ENCODE peak calls at places on chromosomes 3 and 15, in nine cellular contexts. One of them, this sample, is unnamed.

GRCh38 chr3:22885039-22885438 is 318.1 kb upstream of the UBE2E2 start:
- DNase-seq in IMR-90: no peak
- DNase-seq in psoas muscle: no peak
- DNase-seq in GM23248: no peak
- DNase-seq in colonic mucosa: no peak
- DNase-seq in body of pancreas: no peak
- DNase-seq in WERI-Rb-1: no peak
- DNase-seq in CD8-positive, alpha-beta T cell: no peak
- DNase-seq in transverse colon: no peak
- DNase-seq in this sample: no peak

GRCh38 chr3:175948041-175948440 is 1088.9 kb downstream of the NAALADL2 start:
- DNase-seq in IMR-90: no peak
- DNase-seq in colonic mucosa: no peak
- DNase-seq in GM23248: no peak
- DNase-seq in WERI-Rb-1: no peak
- DNase-seq in transverse colon: no peak
- DNase-seq in CD8-positive, alpha-beta T cell: no peak
- DNase-seq in psoas muscle: no peak
- DNase-seq in body of pancreas: no peak
- DNase-seq in this sample: no peak

GRCh38 chr3:78154521-78155186 is 1114.8 kb downstream of the ROBO2 start:
- DNase-seq in psoas muscle: no peak
- DNase-seq in transverse colon: no peak
- DNase-seq in WERI-Rb-1: no peak
- DNase-seq in IMR-90: no peak
- DNase-seq in body of pancreas: no peak
- DNase-seq in CD8-positive, alpha-beta T cell: no peak
- DNase-seq in colonic mucosa: no peak
- DNase-seq in GM23248: no peak
- DNase-seq in this sample: peak; percentile 29

GRCh38 chr3:65268411-65268810 is 580.6 kb upstream of the ADAMTS9 start:
- DNase-seq in WERI-Rb-1: no peak
- DNase-seq in IMR-90: no peak
- DNase-seq in CD8-positive, alpha-beta T cell: no peak
- DNase-seq in psoas muscle: no peak
- DNase-seq in transverse colon: no peak
- DNase-seq in body of pancreas: no peak
- DNase-seq in colonic mucosa: no peak
- DNase-seq in GM23248: no peak
- DNase-seq in this sample: no peak

GRCh38 chr3:62406945-62407344 is 33.6 kb upstream of the FEZF2 start:
- DNase-seq in transverse colon: no peak
- DNase-seq in IMR-90: no peak
- DNase-seq in colonic mucosa: no peak
- DNase-seq in CD8-positive, alpha-beta T cell: no peak
- DNase-seq in psoas muscle: no peak
- DNase-seq in body of pancreas: no peak
- DNase-seq in WERI-Rb-1: no peak
- DNase-seq in GM23248: no peak
- DNase-seq in this sample: no peak

GRCh38 chr3:111846717-111847116 is 12.3 kb upstream of the PHLDB2 start:
- DNase-seq in GM23248: peak; percentile 92
- DNase-seq in CD8-positive, alpha-beta T cell: no peak
- DNase-seq in WERI-Rb-1: no peak
- DNase-seq in transverse colon: no peak
- DNase-seq in colonic mucosa: no peak
- DNase-seq in IMR-90: peak; percentile 91
- DNase-seq in psoas muscle: no peak
- DNase-seq in body of pancreas: no peak
- DNase-seq in this sample: no peak

GRCh38 chr15:90232196-90232595 is 1.5 kb downstream of the CIB1 start:
- DNase-seq in colonic mucosa: no peak
- DNase-seq in psoas muscle: no peak
- DNase-seq in transverse colon: no peak
- DNase-seq in body of pancreas: peak; percentile 28
- DNase-seq in GM23248: peak; percentile 16
- DNase-seq in CD8-positive, alpha-beta T cell: no peak
- DNase-seq in IMR-90: no peak
- DNase-seq in WERI-Rb-1: no peak
- DNase-seq in this sample: no peak

GRCh38 chr3:118766306-118766669 is 268.4 kb downstream of the IGSF11 start:
- DNase-seq in transverse colon: no peak
- DNase-seq in CD8-positive, alpha-beta T cell: no peak
- DNase-seq in WERI-Rb-1: no peak
- DNase-seq in body of pancreas: no peak
- DNase-seq in colonic mucosa: no peak
- DNase-seq in GM23248: no peak
- DNase-seq in psoas muscle: no peak
- DNase-seq in IMR-90: no peak
- DNase-seq in this sample: no peak

GRCh38 chr15:38050529-38050928 is 116.1 kb downstream of the TMCO5A start:
- DNase-seq in colonic mucosa: no peak
- DNase-seq in CD8-positive, alpha-beta T cell: no peak
- DNase-seq in body of pancreas: no peak
- DNase-seq in IMR-90: peak; percentile 69
- DNase-seq in psoas muscle: no peak
- DNase-seq in WERI-Rb-1: no peak
- DNase-seq in transverse colon: no peak
- DNase-seq in GM23248: peak; percentile 92
- DNase-seq in this sample: no peak

GRCh38 chr3:151976211-151977050 is 103.0 kb downstream of the SUCNR1 start:
- DNase-seq in psoas muscle: no peak
- DNase-seq in CD8-positive, alpha-beta T cell: no peak
- DNase-seq in transverse colon: no peak
- DNase-seq in GM23248: peak; percentile 95
- DNase-seq in WERI-Rb-1: no peak
- DNase-seq in body of pancreas: no peak
- DNase-seq in IMR-90: peak; percentile 96
- DNase-seq in colonic mucosa: no peak
- DNase-seq in this sample: no peak

GRCh38 chr15:67064607-67065530 is 533 bp upstream of the SMAD3 start:
- DNase-seq in CD8-positive, alpha-beta T cell: peak; percentile 64
- DNase-seq in colonic mucosa: peak; percentile 70
- DNase-seq in psoas muscle: no peak
- DNase-seq in transverse colon: peak; percentile 68
- DNase-seq in WERI-Rb-1: no peak
- DNase-seq in body of pancreas: peak; percentile 73
- DNase-seq in GM23248: no peak
- DNase-seq in IMR-90: no peak
- DNase-seq in this sample: peak; percentile 71

GRCh38 chr15:56468271-56468912 is 3.5 kb upstream of the MNS1 start:
- DNase-seq in IMR-90: peak; percentile 9
- DNase-seq in colonic mucosa: no peak
- DNase-seq in WERI-Rb-1: no peak
- DNase-seq in psoas muscle: no peak
- DNase-seq in body of pancreas: no peak
- DNase-seq in GM23248: peak; percentile 42
- DNase-seq in transverse colon: no peak
- DNase-seq in CD8-positive, alpha-beta T cell: no peak
- DNase-seq in this sample: no peak

GRCh38 chr3:167350245-167350862 is 29.7 kb downstream of the ZBBX start:
- DNase-seq in psoas muscle: no peak
- DNase-seq in transverse colon: no peak
- DNase-seq in body of pancreas: no peak
- DNase-seq in GM23248: peak; percentile 37
- DNase-seq in WERI-Rb-1: peak; percentile 9
- DNase-seq in IMR-90: no peak
- DNase-seq in CD8-positive, alpha-beta T cell: no peak
- DNase-seq in colonic mucosa: no peak
- DNase-seq in this sample: no peak

GRCh38 chr3:69324362-69325025 is 61.4 kb downstream of the FRMD4B start:
- DNase-seq in WERI-Rb-1: peak; percentile 37
- DNase-seq in transverse colon: no peak
- DNase-seq in colonic mucosa: no peak
- DNase-seq in CD8-positive, alpha-beta T cell: no peak
- DNase-seq in psoas muscle: no peak
- DNase-seq in body of pancreas: no peak
- DNase-seq in GM23248: no peak
- DNase-seq in IMR-90: no peak
- DNase-seq in this sample: no peak

GRCh38 chr3:46359748-46360509 is 6.0 kb downstream of the CCR2 start:
- DNase-seq in body of pancreas: no peak
- DNase-seq in psoas muscle: no peak
- DNase-seq in IMR-90: peak; percentile 21
- DNase-seq in transverse colon: no peak
- DNase-seq in GM23248: peak; percentile 60
- DNase-seq in CD8-positive, alpha-beta T cell: no peak
- DNase-seq in WERI-Rb-1: no peak
- DNase-seq in colonic mucosa: no peak
- DNase-seq in this sample: no peak

GRCh38 chr15:48537277-48538113 is 108.0 kb downstream of the FBN1 start:
- DNase-seq in WERI-Rb-1: no peak
- DNase-seq in colonic mucosa: no peak
- DNase-seq in psoas muscle: no peak
- DNase-seq in IMR-90: peak; percentile 52
- DNase-seq in body of pancreas: no peak
- DNase-seq in GM23248: peak; percentile 82
- DNase-seq in transverse colon: no peak
- DNase-seq in CD8-positive, alpha-beta T cell: no peak
- DNase-seq in this sample: peak; percentile 68

GRCh38 chr15:25635190-25635589 is 196.4 kb upstream of the UBE3A start:
- DNase-seq in psoas muscle: no peak
- DNase-seq in body of pancreas: no peak
- DNase-seq in IMR-90: no peak
- DNase-seq in transverse colon: no peak
- DNase-seq in WERI-Rb-1: no peak
- DNase-seq in colonic mucosa: no peak
- DNase-seq in GM23248: peak; percentile 44
- DNase-seq in CD8-positive, alpha-beta T cell: no peak
- DNase-seq in this sample: no peak

GRCh38 chr3:144296808-144297207 is 325.2 kb downstream of the DIPK2A start:
- DNase-seq in WERI-Rb-1: no peak
- DNase-seq in psoas muscle: no peak
- DNase-seq in body of pancreas: no peak
- DNase-seq in GM23248: no peak
- DNase-seq in colonic mucosa: no peak
- DNase-seq in transverse colon: no peak
- DNase-seq in IMR-90: no peak
- DNase-seq in CD8-positive, alpha-beta T cell: no peak
- DNase-seq in this sample: no peak

GRCh38 chr15:34795267-34796081 is at the start of gene ACTC1:
- DNase-seq in IMR-90: peak; percentile 52
- DNase-seq in GM23248: peak; percentile 89
- DNase-seq in body of pancreas: peak; percentile 38
- DNase-seq in psoas muscle: peak; percentile 79
- DNase-seq in colonic mucosa: no peak
- DNase-seq in CD8-positive, alpha-beta T cell: no peak
- DNase-seq in transverse colon: no peak
- DNase-seq in WERI-Rb-1: peak; percentile 33
- DNase-seq in this sample: peak; percentile 66

GRCh38 chr3:31610700-31611275 is 78.1 kb downstream of the STT3B start:
- DNase-seq in CD8-positive, alpha-beta T cell: no peak
- DNase-seq in transverse colon: no peak
- DNase-seq in WERI-Rb-1: no peak
- DNase-seq in body of pancreas: no peak
- DNase-seq in psoas muscle: no peak
- DNase-seq in colonic mucosa: peak; percentile 29
- DNase-seq in IMR-90: peak; percentile 66
- DNase-seq in GM23248: peak; percentile 63
- DNase-seq in this sample: no peak

GRCh38 chr3:106534206-106534605 is 665.4 kb upstream of the CBLB start:
- DNase-seq in body of pancreas: no peak
- DNase-seq in IMR-90: peak; percentile 35
- DNase-seq in WERI-Rb-1: no peak
- DNase-seq in psoas muscle: no peak
- DNase-seq in GM23248: peak; percentile 4
- DNase-seq in colonic mucosa: no peak
- DNase-seq in CD8-positive, alpha-beta T cell: peak; percentile 58
- DNase-seq in transverse colon: peak; percentile 8
- DNase-seq in this sample: no peak

GRCh38 chr15:68992696-68993095 is 21.8 kb upstream of the NOX5 start:
- DNase-seq in transverse colon: no peak
- DNase-seq in CD8-positive, alpha-beta T cell: no peak
- DNase-seq in IMR-90: no peak
- DNase-seq in psoas muscle: no peak
- DNase-seq in colonic mucosa: no peak
- DNase-seq in GM23248: no peak
- DNase-seq in body of pancreas: no peak
- DNase-seq in WERI-Rb-1: no peak
- DNase-seq in this sample: no peak
- H3K27ac ChIP-seq in transverse colon: no peak overlapping the region
- H3K27ac ChIP-seq in CD8-positive, alpha-beta T cell: no peak overlapping the region
- H3K27ac ChIP-seq in IMR-90: no peak overlapping the region
- H3K27ac ChIP-seq in psoas muscle: no peak overlapping the region
- H3K27ac ChIP-seq in colonic mucosa: no peak overlapping the region
- H3K27ac ChIP-seq in GM23248: no peak overlapping the region
- H3K27ac ChIP-seq in body of pancreas: no peak overlapping the region
- H3K27ac ChIP-seq in WERI-Rb-1: peak overlapping the region; percentile 100
- H3K27ac ChIP-seq in this sample: no peak overlapping the region

GRCh38 chr3:113698213-113698742 is 1.8 kb upstream of the USF3 start:
- DNase-seq in GM23248: no peak
- DNase-seq in CD8-positive, alpha-beta T cell: no peak
- DNase-seq in transverse colon: no peak
- DNase-seq in colonic mucosa: no peak
- DNase-seq in body of pancreas: no peak
- DNase-seq in IMR-90: no peak
- DNase-seq in psoas muscle: no peak
- DNase-seq in WERI-Rb-1: no peak
- DNase-seq in this sample: no peak
- H3K4me3 ChIP-seq in GM23248: peak overlapping the region; percentile 87
- H3K4me3 ChIP-seq in CD8-positive, alpha-beta T cell: peak overlapping the region; percentile 86
- H3K4me3 ChIP-seq in transverse colon: no peak overlapping the region
- H3K4me3 ChIP-seq in colonic mucosa: no peak overlapping the region
- H3K4me3 ChIP-seq in body of pancreas: no peak overlapping the region
- H3K4me3 ChIP-seq in IMR-90: no peak overlapping the region
- H3K4me3 ChIP-seq in psoas muscle: peak overlapping the region; percentile 81
- H3K4me3 ChIP-seq in WERI-Rb-1: no peak overlapping the region
- H3K4me3 ChIP-seq in this sample: no peak overlapping the region

GRCh38 chr3:30085486-30085885 is 520.9 kb upstream of the TGFBR2 start:
- DNase-seq in psoas muscle: no peak
- DNase-seq in GM23248: no peak
- DNase-seq in WERI-Rb-1: no peak
- DNase-seq in colonic mucosa: no peak
- DNase-seq in IMR-90: no peak
- DNase-seq in body of pancreas: no peak
- DNase-seq in CD8-positive, alpha-beta T cell: no peak
- DNase-seq in transverse colon: no peak
- DNase-seq in this sample: no peak
- H3K27ac ChIP-seq in psoas muscle: no peak overlapping the region
- H3K27ac ChIP-seq in GM23248: no peak overlapping the region
- H3K27ac ChIP-seq in WERI-Rb-1: no peak overlapping the region
- H3K27ac ChIP-seq in colonic mucosa: no peak overlapping the region
- H3K27ac ChIP-seq in IMR-90: no peak overlapping the region
- H3K27ac ChIP-seq in body of pancreas: no peak overlapping the region
- H3K27ac ChIP-seq in CD8-positive, alpha-beta T cell: no peak overlapping the region
- H3K27ac ChIP-seq in transverse colon: no peak overlapping the region
- H3K27ac ChIP-seq in this sample: no peak overlapping the region

GRCh38 chr15:32683906-32684584 is 33.8 kb upstream of the GREM1 start:
- DNase-seq in psoas muscle: no peak
- DNase-seq in body of pancreas: no peak
- DNase-seq in CD8-positive, alpha-beta T cell: no peak
- DNase-seq in GM23248: peak; percentile 98
- DNase-seq in IMR-90: peak; percentile 95
- DNase-seq in WERI-Rb-1: no peak
- DNase-seq in colonic mucosa: no peak
- DNase-seq in transverse colon: no peak
- DNase-seq in this sample: no peak
- H3K4me3 ChIP-seq in psoas muscle: no peak overlapping the region
- H3K4me3 ChIP-seq in body of pancreas: no peak overlapping the region
- H3K4me3 ChIP-seq in CD8-positive, alpha-beta T cell: no peak overlapping the region
- H3K4me3 ChIP-seq in GM23248: peak overlapping the region; percentile 57
- H3K4me3 ChIP-seq in IMR-90: no peak overlapping the region
- H3K4me3 ChIP-seq in WERI-Rb-1: no peak overlapping the region
- H3K4me3 ChIP-seq in colonic mucosa: no peak overlapping the region
- H3K4me3 ChIP-seq in transverse colon: no peak overlapping the region
- H3K4me3 ChIP-seq in this sample: no peak overlapping the region

This sample was measured in right cardiac atrium.